ENCODE peak calls at places on chromosome 18, in nine cellular contexts. X is stomach, J is hepatocyte, F is thyroid gland, H is spleen, E is HCT116, L is Peyer's patch, R is HepG2, C is tibial nerve. S is an unnamed sample.
A peak's percentile ranks its signal among the peaks of the same experiment; 100 is the strongest.

GRCh38 chr18:69599377-69599776 is 198.7 kb downstream of the DOK6 start:
- DNase-seq in J (no peak), F (no peak), E (no peak), X (no peak), R (no peak), H (no peak), L (no peak), C (no peak), S (no peak)

GRCh38 chr18:59233017-59233410 is 13.1 kb downstream of the GRP start:
- DNase-seq in H (no peak), C (no peak), J (no peak), X (no peak), R (no peak), E (no peak), L (no peak), F (no peak), S (no peak)

GRCh38 chr18:47204908-47205522 is 28.9 kb upstream of the IER3IP1 start:
- DNase-seq in H (no peak), X (peak; percentile 45), J (peak; percentile 65), E (peak; percentile 29), R (peak; percentile 40), C (no peak), F (peak; percentile 34), L (peak; percentile 67), S (peak; percentile 38)

GRCh38 chr18:57027190-57027708 is 119.6 kb upstream of the BOD1L2 start:
- DNase-seq in X (no peak), C (no peak), R (no peak), H (no peak), J (no peak), F (no peak), E (no peak), L (no peak), S (no peak)

GRCh38 chr18:23693849-23694248 is 4.6 kb downstream of the LAMA3 start:
- DNase-seq in J (peak; percentile 42), L (peak; percentile 48), F (no peak), X (peak; percentile 34), C (no peak), R (no peak), E (no peak), H (no peak), S (no peak)

GRCh38 chr18:57780318-57781127 is 22.6 kb downstream of the ATP8B1 start:
- DNase-seq in R (no peak), X (no peak), E (no peak), H (no peak), C (no peak), J (no peak), F (no peak), L (no peak), S (no peak)

GRCh38 chr18:49959176-49959575 is 145.8 kb upstream of the ACAA2 start:
- DNase-seq in E (no peak), H (no peak), J (no peak), L (no peak), F (no peak), C (no peak), X (no peak), R (no peak), S (no peak)

GRCh38 chr18:12741351-12741750 is 38.5 kb downstream of the PSMG2 start:
- DNase-seq in R (peak; percentile 94), C (no peak), X (no peak), J (no peak), F (no peak), H (no peak), E (no peak), L (no peak), S (no peak)

GRCh38 chr18:22432672-22433137 is 15.0 kb upstream of the CTAGE1 start:
- DNase-seq in X (peak; percentile 82), C (peak; percentile 16), H (no peak), F (peak; percentile 20), E (peak; percentile 26), R (no peak), L (peak; percentile 86), J (peak; percentile 75), S (no peak)

GRCh38 chr18:42268186-42268725 is 313.2 kb downstream of the PIK3C3 start:
- DNase-seq in H (no peak), L (no peak), R (no peak), E (no peak), F (no peak), C (no peak), J (no peak), X (no peak), S (no peak)

GRCh38 chr18:3796434-3796833 is 346.5 kb downstream of the TGIF1 start:
- DNase-seq in H (no peak), C (no peak), R (no peak), J (no peak), L (no peak), F (no peak), X (no peak), E (no peak), S (no peak)

GRCh38 chr18:62341423-62341920 is 16.4 kb downstream of the TNFRSF11A start:
- DNase-seq in C (no peak), J (no peak), H (no peak), L (no peak), E (no peak), F (no peak), R (no peak), X (peak; percentile 53), S (no peak)
- H3K27me3 ChIP-seq in C (peaks cover 2% of the 10 kb centered on the region), J (peaks cover 4% of the 10 kb centered on the region), H (no peaks in the 10 kb centered on the region), L (no peaks in the 10 kb centered on the region), E (no peaks in the 10 kb centered on the region), F (no peaks in the 10 kb centered on the region), R (no peaks in the 10 kb centered on the region), X (peaks cover 6% of the 10 kb centered on the region), S (no peaks in the 10 kb centered on the region)

GRCh38 chr18:25062720-25063119 is 289.2 kb downstream of the ZNF521 start:
- DNase-seq in J (no peak), F (no peak), X (no peak), C (no peak), R (no peak), E (no peak), L (no peak), H (no peak), S (no peak)
- TF ChIP-seq CTCF in J (no peak), F (no peak), X (no peak), C (no peak), R (no peak), E (no peak), L (no peak), H (no peak), S (no peak)

GRCh38 chr18:51191139-51191717 is 6.3 kb downstream of the MEX3C start:
- DNase-seq in R (no peak), J (no peak), F (no peak), L (no peak), X (no peak), E (no peak), C (no peak), H (no peak), S (no peak)
- H3K4me1 ChIP-seq in R (peaks cover 51% of the 10 kb centered on the region), J (peaks cover 41% of the 10 kb centered on the region), F (peaks cover 21% of the 10 kb centered on the region), L (peaks cover 42% of the 10 kb centered on the region), X (peaks cover 52% of the 10 kb centered on the region), E (peaks cover 13% of the 10 kb centered on the region), C (no peaks in the 10 kb centered on the region), H (peaks cover 76% of the 10 kb centered on the region), S (no peaks in the 10 kb centered on the region)

DNA sequence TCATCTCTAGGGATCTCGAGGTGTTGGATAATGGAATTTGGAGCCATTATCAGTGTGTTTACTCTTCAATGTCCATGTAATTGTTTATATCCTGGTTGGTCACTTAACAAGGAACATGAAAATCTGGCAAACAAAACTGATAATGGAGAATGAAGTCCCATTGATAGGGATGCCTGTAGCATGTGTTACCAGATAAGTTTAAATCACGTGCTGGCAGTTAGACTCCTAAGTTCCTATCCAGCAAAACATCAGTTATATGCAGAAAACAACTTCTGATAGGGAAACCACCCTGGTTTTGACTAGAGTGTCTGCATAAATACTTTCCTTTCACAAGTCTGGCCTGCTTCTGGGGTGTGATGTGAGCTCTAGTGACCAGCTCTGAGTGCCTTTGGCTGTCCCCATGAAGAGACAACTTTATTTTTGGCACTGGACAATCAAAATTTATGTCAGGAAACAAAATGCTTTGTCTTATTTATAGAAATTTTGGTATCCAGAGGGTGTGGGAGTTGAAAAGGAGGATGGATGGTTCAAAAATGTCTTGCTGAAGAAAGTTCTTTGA is 82.0 kb downstream of the FHOD3 start:
- DNase-seq in F (no peak), J (no peak), L (no peak), C (no peak), H (no peak), E (no peak), X (no peak), R (no peak), S (no peak)
- H3K27me3 ChIP-seq in F (no peaks in the 10 kb centered on the region), J (no peaks in the 10 kb centered on the region), L (no peaks in the 10 kb centered on the region), C (no peaks in the 10 kb centered on the region), H (no peaks in the 10 kb centered on the region), E (no peaks in the 10 kb centered on the region), X (no peaks in the 10 kb centered on the region), R (no peaks in the 10 kb centered on the region), S (no peaks in the 10 kb centered on the region)

GRCh38 chr18:64019922-64020756 is 50.3 kb downstream of the SERPINB8 start:
- DNase-seq in F (no peak), C (no peak), J (no peak), E (no peak), X (no peak), H (no peak), L (no peak), R (no peak), S (no peak)

GRCh38 chr18:64017870-64018269 is 48.0 kb downstream of the SERPINB8 start:
- DNase-seq in H (no peak), R (peak; percentile 23), J (peak; percentile 46), E (peak; percentile 15), L (no peak), X (no peak), F (no peak), C (no peak), S (no peak)
- TF ChIP-seq CTCF in H (peak; percentile 22), R (peak; percentile 43), J (peak; percentile 65), E (peak; percentile 24), L (no peak), X (no peak), F (no peak), C (no peak), S (no peak)

GRCh38 chr18:32042337-32042736 is 23.7 kb downstream of the RNF125 start:
- DNase-seq in H (no peak), R (no peak), J (no peak), X (no peak), L (no peak), E (no peak), F (no peak), C (no peak), S (no peak)

GRCh38 chr18:32037616-32038015 is 19.0 kb downstream of the RNF125 start:
- DNase-seq in F (no peak), X (no peak), L (no peak), J (no peak), R (no peak), H (no peak), C (no peak), E (no peak), S (no peak)

GRCh38 chr18:32036506-32037210 is 18.0 kb downstream of the RNF125 start:
- DNase-seq in L (no peak), J (no peak), F (no peak), R (no peak), X (no peak), C (no peak), H (no peak), E (no peak), S (no peak)

GRCh38 chr18:32040936-32041335 is 22.3 kb downstream of the RNF125 start:
- DNase-seq in H (no peak), E (no peak), X (no peak), L (peak; percentile 74), J (no peak), F (no peak), R (no peak), C (no peak), S (no peak)
- H3K4me1 ChIP-seq in H (peaks cover 24% of the 10 kb centered on the region), E (no peaks in the 10 kb centered on the region), X (no peaks in the 10 kb centered on the region), L (peaks cover 15% of the 10 kb centered on the region), J (peaks cover 3% of the 10 kb centered on the region), F (no peaks in the 10 kb centered on the region), R (no peaks in the 10 kb centered on the region), C (no peaks in the 10 kb centered on the region), S (no peaks in the 10 kb centered on the region)